ENCODE peak calls at places on chromosomes 12 and 14, in seven cellular contexts. One of them, this sample, is unnamed.

GRCh38 chr12:15205341-15206010 is 15.7 kb downstream of the RERG start:
- DNase-seq in Panc1: no peak
- DNase-seq in B cell: no peak
- DNase-seq in Calu3: no peak
- DNase-seq in cardiac muscle cell: peak
- DNase-seq in coronary artery: no peak
- DNase-seq in tibial artery: no peak
- DNase-seq in this sample: no peak

GRCh38 chr12:53068811-53069585 is 10.2 kb downstream of the SPRYD3 start:
- DNase-seq in coronary artery: no peak
- DNase-seq in cardiac muscle cell: peak
- DNase-seq in Panc1: no peak
- DNase-seq in B cell: no peak
- DNase-seq in tibial artery: peak
- DNase-seq in Calu3: no peak
- DNase-seq in this sample: no peak

GRCh38 chr12:85713368-85713767 is 122.8 kb downstream of the RASSF9 start:
- DNase-seq in Panc1: no peak
- DNase-seq in Calu3: no peak
- DNase-seq in cardiac muscle cell: peak
- DNase-seq in tibial artery: no peak
- DNase-seq in B cell: no peak
- DNase-seq in coronary artery: no peak
- DNase-seq in this sample: no peak

GRCh38 chr14:33210304-33210703 is 271.6 kb downstream of the NPAS3 start:
- DNase-seq in B cell: no peak
- DNase-seq in coronary artery: no peak
- DNase-seq in Panc1: no peak
- DNase-seq in tibial artery: no peak
- DNase-seq in Calu3: no peak
- DNase-seq in cardiac muscle cell: peak
- DNase-seq in this sample: peak

GRCh38 chr14:22178330-22178981 is 410.6 kb downstream of the DAD1 start:
- DNase-seq in Panc1: no peak
- DNase-seq in Calu3: no peak
- DNase-seq in cardiac muscle cell: peak
- DNase-seq in coronary artery: no peak
- DNase-seq in tibial artery: no peak
- DNase-seq in B cell: no peak
- DNase-seq in this sample: no peak

GRCh38 chr12:102061556-102062418 is at the start of gene WASHC3:
- DNase-seq in Panc1: peak
- DNase-seq in tibial artery: peak
- DNase-seq in Calu3: peak
- DNase-seq in coronary artery: peak
- DNase-seq in cardiac muscle cell: peak
- DNase-seq in B cell: peak
- DNase-seq in this sample: peak

GRCh38 chr12:54311091-54311490 is 10.3 kb upstream of the NFE2 start:
- DNase-seq in cardiac muscle cell: no peak
- DNase-seq in Panc1: no peak
- DNase-seq in coronary artery: no peak
- DNase-seq in tibial artery: no peak
- DNase-seq in B cell: no peak
- DNase-seq in Calu3: no peak
- DNase-seq in this sample: no peak

GRCh38 chr12:69987453-69988102 is 162.6 kb downstream of the MYRFL start:
- DNase-seq in cardiac muscle cell: peak
- DNase-seq in Calu3: peak
- DNase-seq in tibial artery: no peak
- DNase-seq in coronary artery: no peak
- DNase-seq in B cell: no peak
- DNase-seq in Panc1: no peak
- DNase-seq in this sample: no peak

GRCh38 chr12:127078577-127079350 is 1188.2 kb upstream of the TMEM132C start:
- DNase-seq in B cell: no peak
- DNase-seq in coronary artery: no peak
- DNase-seq in Calu3: no peak
- DNase-seq in Panc1: no peak
- DNase-seq in cardiac muscle cell: no peak
- DNase-seq in tibial artery: no peak
- DNase-seq in this sample: no peak

GRCh38 chr12:22529281-22530060 is 14.9 kb downstream of the C2CD5 start:
- DNase-seq in B cell: peak
- DNase-seq in cardiac muscle cell: peak
- DNase-seq in Panc1: peak
- DNase-seq in tibial artery: no peak
- DNase-seq in coronary artery: no peak
- DNase-seq in Calu3: no peak
- DNase-seq in this sample: no peak

GRCh38 chr14:104634031-104634760 is 29.6 kb upstream of the TMEM179 start:
- DNase-seq in Calu3: no peak
- DNase-seq in B cell: no peak
- DNase-seq in Panc1: no peak
- DNase-seq in tibial artery: no peak
- DNase-seq in cardiac muscle cell: no peak
- DNase-seq in coronary artery: peak
- DNase-seq in this sample: no peak

GRCh38 chr12:124608451-124608870 is 41.0 kb upstream of the NCOR2 start:
- DNase-seq in Calu3: no peak
- DNase-seq in Panc1: no peak
- DNase-seq in tibial artery: no peak
- DNase-seq in cardiac muscle cell: no peak
- DNase-seq in B cell: peak
- DNase-seq in coronary artery: no peak
- DNase-seq in this sample: no peak

GRCh38 chr14:72594099-72594901 is 299.6 kb downstream of the DPF3 start:
- DNase-seq in Panc1: no peak
- DNase-seq in coronary artery: no peak
- DNase-seq in Calu3: no peak
- DNase-seq in tibial artery: no peak
- DNase-seq in cardiac muscle cell: no peak
- DNase-seq in B cell: no peak
- DNase-seq in this sample: no peak

GRCh38 chr12:70049596-70050360 is 193.5 kb upstream of the CNOT2 start:
- DNase-seq in Calu3: peak
- DNase-seq in Panc1: no peak
- DNase-seq in coronary artery: no peak
- DNase-seq in cardiac muscle cell: no peak
- DNase-seq in B cell: peak
- DNase-seq in tibial artery: no peak
- DNase-seq in this sample: no peak

GRCh38 chr14:35333347-35333730 is 41.2 kb downstream of the PSMA6 start:
- DNase-seq in Calu3: no peak
- DNase-seq in B cell: no peak
- DNase-seq in coronary artery: no peak
- DNase-seq in tibial artery: no peak
- DNase-seq in cardiac muscle cell: no peak
- DNase-seq in Panc1: no peak
- DNase-seq in this sample: no peak

GRCh38 chr12:89980236-89980635 is 271.6 kb upstream of the ATP2B1 start:
- DNase-seq in Panc1: no peak
- DNase-seq in cardiac muscle cell: peak
- DNase-seq in B cell: no peak
- DNase-seq in tibial artery: no peak
- DNase-seq in Calu3: no peak
- DNase-seq in coronary artery: no peak
- DNase-seq in this sample: no peak

DNA sequence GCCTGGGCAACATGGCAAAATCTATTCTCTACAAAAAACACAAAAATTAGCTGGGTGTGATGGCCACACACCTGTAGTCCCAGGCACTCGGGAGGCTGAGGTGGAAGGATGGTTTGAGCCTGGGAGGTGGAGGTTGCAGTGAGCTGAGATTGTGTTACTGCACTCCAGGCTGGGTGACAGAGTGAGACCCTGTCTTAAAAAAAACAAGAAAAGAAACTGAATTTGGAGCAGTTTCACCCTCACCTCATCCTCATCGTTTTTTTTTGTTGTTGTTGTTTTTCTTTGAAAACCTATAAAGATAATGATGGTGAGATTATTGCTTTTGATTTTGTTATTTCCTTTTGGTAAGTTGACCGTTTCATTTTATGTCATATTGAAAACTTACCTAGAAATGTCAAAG is 60.7 kb downstream of the SLC38A6 start:
- DNase-seq in B cell: no peak
- DNase-seq in cardiac muscle cell: no peak
- DNase-seq in Calu3: no peak
- DNase-seq in Panc1: no peak
- DNase-seq in tibial artery: no peak
- DNase-seq in coronary artery: no peak
- DNase-seq in this sample: no peak
- TF ChIP-seq CTCF in B cell: no peak
- TF ChIP-seq CTCF in cardiac muscle cell: no peak
- TF ChIP-seq CTCF in Calu3: no peak
- TF ChIP-seq CTCF in Panc1: no peak
- TF ChIP-seq CTCF in tibial artery: no peak
- TF ChIP-seq CTCF in coronary artery: no peak
- TF ChIP-seq CTCF in this sample: no peak

GRCh38 chr12:10132971-10133370 is 3.0 kb upstream of the CLEC7A start:
- DNase-seq in Panc1: no peak
- DNase-seq in B cell: no peak
- DNase-seq in tibial artery: no peak
- DNase-seq in coronary artery: no peak
- DNase-seq in cardiac muscle cell: no peak
- DNase-seq in Calu3: no peak
- DNase-seq in this sample: no peak

GRCh38 chr12:10131101-10131632 is 1.2 kb upstream of the CLEC7A start:
- DNase-seq in coronary artery: no peak
- DNase-seq in cardiac muscle cell: no peak
- DNase-seq in Calu3: no peak
- DNase-seq in B cell: no peak
- DNase-seq in tibial artery: no peak
- DNase-seq in Panc1: no peak
- DNase-seq in this sample: no peak

GRCh38 chr12:10130042-10130441 is at the start of gene CLEC7A:
- DNase-seq in cardiac muscle cell: no peak
- DNase-seq in B cell: peak
- DNase-seq in tibial artery: no peak
- DNase-seq in coronary artery: no peak
- DNase-seq in Calu3: no peak
- DNase-seq in Panc1: no peak
- DNase-seq in this sample: no peak

GRCh38 chr12:10126401-10126800 is 3.6 kb downstream of the CLEC7A start:
- DNase-seq in cardiac muscle cell: no peak
- DNase-seq in Calu3: no peak
- DNase-seq in coronary artery: no peak
- DNase-seq in tibial artery: no peak
- DNase-seq in Panc1: no peak
- DNase-seq in B cell: no peak
- DNase-seq in this sample: no peak

DNA sequence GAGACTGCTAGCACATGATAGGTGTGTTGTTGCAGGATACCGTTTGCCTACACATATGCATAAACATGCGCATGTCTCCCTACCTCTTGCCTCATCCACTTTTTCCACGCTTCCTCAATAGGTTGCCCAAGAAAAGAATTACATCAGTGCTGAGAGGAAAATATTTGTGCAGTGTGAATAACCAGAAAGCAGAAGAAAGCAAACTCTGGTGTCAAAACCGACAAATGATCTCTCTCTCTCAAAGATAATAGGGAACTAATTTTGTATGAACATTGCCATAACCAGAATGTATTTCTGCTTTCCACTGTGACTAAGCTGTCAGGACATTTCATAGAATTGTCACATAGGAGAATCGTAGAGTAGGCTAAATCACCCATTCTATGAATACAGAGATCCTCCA is 1.3 kb downstream of the CLEC7A start:
- DNase-seq in tibial artery: no peak
- DNase-seq in coronary artery: no peak
- DNase-seq in Calu3: no peak
- DNase-seq in cardiac muscle cell: no peak
- DNase-seq in B cell: no peak
- DNase-seq in Panc1: no peak
- DNase-seq in this sample: no peak
- TF ChIP-seq CTCF in tibial artery: no peak
- TF ChIP-seq CTCF in coronary artery: no peak
- TF ChIP-seq CTCF in Calu3: no peak
- TF ChIP-seq CTCF in cardiac muscle cell: no peak
- TF ChIP-seq CTCF in B cell: no peak
- TF ChIP-seq CTCF in Panc1: no peak
- TF ChIP-seq CTCF in this sample: no peak

DNA sequence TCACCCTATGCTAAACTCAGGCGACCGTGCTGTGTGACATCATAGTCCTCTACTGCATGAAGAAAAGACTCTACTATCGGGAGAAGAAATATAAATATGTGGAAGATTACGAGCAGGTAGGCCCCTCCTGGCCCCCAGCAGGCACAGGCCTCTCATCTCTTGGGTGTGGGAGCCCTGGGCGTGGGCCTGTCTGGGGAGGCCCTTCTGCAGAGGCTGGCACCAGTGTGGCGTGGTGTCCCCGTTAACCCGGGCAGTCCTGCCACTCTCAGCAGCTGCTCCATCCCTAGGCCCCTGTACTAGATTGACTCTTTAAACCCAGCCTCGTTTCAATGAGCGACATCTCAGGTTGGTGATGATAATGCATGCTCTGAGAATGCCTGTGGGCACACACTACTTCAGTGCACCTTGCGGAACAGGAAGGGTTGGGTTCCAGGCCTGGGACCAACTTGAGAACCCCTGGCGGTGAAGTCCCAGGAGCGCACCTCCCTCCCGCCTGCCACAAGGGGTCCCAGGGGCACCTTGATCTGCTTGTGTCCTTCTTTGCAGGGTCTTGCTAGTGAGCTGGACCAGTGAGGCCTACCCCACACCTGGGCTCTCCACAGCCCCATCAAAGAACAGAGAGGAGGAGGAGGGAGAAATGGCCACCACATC is 23.2 kb downstream of the P2RX4 start:
- DNase-seq in cardiac muscle cell: no peak
- DNase-seq in Panc1: no peak
- DNase-seq in B cell: no peak
- DNase-seq in tibial artery: no peak
- DNase-seq in coronary artery: no peak
- DNase-seq in Calu3: no peak
- DNase-seq in this sample: no peak
- TF ChIP-seq CTCF in cardiac muscle cell: no peak
- TF ChIP-seq CTCF in Panc1: no peak
- TF ChIP-seq CTCF in B cell: no peak
- TF ChIP-seq CTCF in tibial artery: no peak
- TF ChIP-seq CTCF in coronary artery: no peak
- TF ChIP-seq CTCF in Calu3: no peak
- TF ChIP-seq CTCF in this sample: no peak

DNA sequence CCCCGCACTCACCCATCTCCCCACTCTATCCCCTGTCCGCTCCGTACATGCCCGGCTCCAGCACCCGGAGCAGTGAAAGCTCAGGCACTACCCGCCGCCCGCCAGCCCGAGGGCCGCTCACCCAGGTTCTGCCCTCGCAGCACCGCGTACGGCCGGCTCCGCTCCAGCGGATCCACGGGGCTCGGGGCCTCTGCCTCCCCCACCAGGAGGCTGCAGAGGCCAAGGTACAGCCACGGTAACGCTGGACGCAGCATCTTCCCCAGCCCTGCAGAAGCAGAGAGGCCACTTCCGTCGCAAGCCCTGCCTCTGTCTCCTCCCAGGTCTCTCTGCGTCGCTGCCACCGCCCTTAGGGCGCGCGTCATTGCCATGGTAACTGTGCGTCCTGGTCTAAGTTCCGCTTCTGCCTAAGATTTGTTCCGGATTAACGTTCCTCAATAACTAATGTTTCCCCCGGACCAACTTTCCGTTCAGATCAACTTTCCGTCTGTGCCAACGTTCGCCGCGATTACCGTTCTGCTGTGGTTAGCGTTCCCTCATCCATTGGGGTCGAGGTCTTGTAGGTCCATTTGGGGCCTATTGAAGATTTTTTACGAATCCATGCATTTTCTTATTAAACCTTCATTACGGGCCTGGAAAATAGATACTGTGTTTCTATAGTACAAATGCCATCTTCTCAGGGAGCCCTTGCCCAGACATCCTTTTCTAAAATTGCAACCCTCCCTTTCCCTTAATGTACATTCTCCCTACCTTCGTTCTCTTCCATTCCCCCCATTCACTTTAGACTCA is at the start of gene C12orf76:
- DNase-seq in Panc1: peak
- DNase-seq in Calu3: peak
- DNase-seq in coronary artery: peak
- DNase-seq in tibial artery: peak
- DNase-seq in cardiac muscle cell: peak
- DNase-seq in B cell: peak
- DNase-seq in this sample: peak
- TF ChIP-seq CTCF in Panc1: no peak
- TF ChIP-seq CTCF in Calu3: no peak
- TF ChIP-seq CTCF in coronary artery: no peak
- TF ChIP-seq CTCF in tibial artery: peak
- TF ChIP-seq CTCF in cardiac muscle cell: no peak
- TF ChIP-seq CTCF in B cell: no peak
- TF ChIP-seq CTCF in this sample: no peak

This sample was measured in nephron progenitor cell.